ENCODE peak calls at places on chromosomes 6 and 20, in six cellular contexts. I, L, P, V, M and T are unnamed samples.

GRCh38 chr6:53898026-53898795 is 103.4 kb downstream of the LRRC1 start:
- DNase-seq in I (no peak), L (no peak), P (no peak), V (no peak), M (no peak), T (no peak)

GRCh38 chr20:58695895-58696375 is 3.3 kb downstream of the NPEPL1 start:
- DNase-seq in I (no peak), L (peak), P (no peak), V (peak), M (no peak), T (no peak)

GRCh38 chr6:14224359-14225103 is 107.0 kb downstream of the CD83 start:
- DNase-seq in I (no peak), L (no peak), P (no peak), V (no peak), M (no peak), T (no peak)

GRCh38 chr6:109799664-109800063 is 108.6 kb downstream of the FIG4 start:
- DNase-seq in I (no peak), L (no peak), P (no peak), V (no peak), M (no peak), T (no peak)

GRCh38 chr20:5184684-5185083 is 57.9 kb downstream of the CDS2 start:
- DNase-seq in I (no peak), L (no peak), P (no peak), V (no peak), M (no peak), T (no peak)

GRCh38 chr6:33926451-33926850 is 122.6 kb upstream of the MLN start:
- DNase-seq in I (peak), L (no peak), P (no peak), V (no peak), M (no peak), T (no peak)

GRCh38 chr6:45454008-45454911 is 76.5 kb upstream of the SUPT3H start:
- DNase-seq in I (no peak), L (no peak), P (no peak), V (no peak), M (no peak), T (no peak)

GRCh38 chr6:52512199-52512598 is 64.7 kb downstream of the TRAM2 start:
- DNase-seq in I (no peak), L (peak), P (no peak), V (no peak), M (no peak), T (no peak)

GRCh38 chr6:116385462-116385807 is 14.7 kb downstream of the DSE start:
- DNase-seq in I (no peak), L (no peak), P (no peak), V (no peak), M (no peak), T (no peak)

GRCh38 chr20:17967595-17968365 is 814 bp downstream of the SNX5 start:
- DNase-seq in I (no peak), L (no peak), P (no peak), V (no peak), M (no peak), T (peak)

GRCh38 chr6:170174124-170174770 is 116.6 kb downstream of the DLL1 start:
- DNase-seq in I (peak), L (peak), P (no peak), V (peak), M (peak), T (no peak)

GRCh38 chr20:39036851-39037250 is 74.7 kb downstream of the DHX35 start:
- DNase-seq in I (no peak), L (no peak), P (no peak), V (no peak), M (no peak), T (no peak)

GRCh38 chr6:109124219-109124618 is 28.9 kb downstream of the CEP57L1 start:
- DNase-seq in I (no peak), L (no peak), P (no peak), V (no peak), M (no peak), T (no peak)

GRCh38 chr6:128479991-128480390 is 40.4 kb downstream of the PTPRK start:
- DNase-seq in I (no peak), L (no peak), P (no peak), V (no peak), M (no peak), T (no peak)

GRCh38 chr6:111406200-111406711 is 76.8 kb downstream of the REV3L start:
- DNase-seq in I (no peak), L (no peak), P (no peak), V (no peak), M (no peak), T (no peak)

GRCh38 chr6:119197271-119197670 is 118.8 kb upstream of the FAM184A start:
- DNase-seq in I (no peak), L (no peak), P (no peak), V (no peak), M (no peak), T (no peak)

GRCh38 chr6:36120979-36121706 is 9.2 kb upstream of the MAPK13 start:
- DNase-seq in I (no peak), L (peak), P (no peak), V (peak), M (peak), T (no peak)

GRCh38 chr20:39661833-39662232 is 699.7 kb downstream of the DHX35 start:
- DNase-seq in I (no peak), L (no peak), P (no peak), V (peak), M (no peak), T (no peak)

GRCh38 chr20:41245086-41245707 is 72.3 kb downstream of the ZHX3 start:
- DNase-seq in I (peak), L (no peak), P (peak), V (no peak), M (no peak), T (peak)

GRCh38 chr6:109058620-109059019 is 36.0 kb downstream of the SESN1 start:
- DNase-seq in I (no peak), L (no peak), P (no peak), V (no peak), M (no peak), T (no peak)

GRCh38 chr6:113392551-113393055 is 464.5 kb upstream of the MARCKS start:
- DNase-seq in I (no peak), L (no peak), P (no peak), V (no peak), M (no peak), T (no peak)

GRCh38 chr6:139568157-139568955 is 193.9 kb upstream of the CITED2 start:
- DNase-seq in I (no peak), L (no peak), P (no peak), V (no peak), M (no peak), T (no peak)
- H3K27ac ChIP-seq in I (no peak), L (no peak), P (no peak), V (no peak), M (no peak), T (no peak)

GRCh38 chr20:11205769-11206362 is 532.1 kb upstream of the JAG1 start:
- DNase-seq in I (no peak), L (no peak), P (no peak), V (no peak), M (no peak), T (no peak)
- H3K27ac ChIP-seq in I (no peak), L (peak), P (no peak), V (no peak), M (no peak), T (no peak)

GRCh38 chr6:40896696-40897095 is 142.3 kb downstream of the UNC5CL start:
- DNase-seq in I (no peak), L (no peak), P (no peak), V (no peak), M (no peak), T (no peak)
- H3K27ac ChIP-seq in I (no peak), L (peak), P (no peak), V (no peak), M (no peak), T (peak)

GRCh38 chr6:32194388-32194787 is 1.9 kb upstream of the GPSM3 start:
- DNase-seq in I (no peak), L (no peak), P (no peak), V (no peak), M (no peak), T (no peak)
- H3K27ac ChIP-seq in I (no peak), L (peak), P (no peak), V (no peak), M (peak), T (peak)

GRCh38 chr6:16182428-16182827 is 53.5 kb downstream of the MYLIP start:
- DNase-seq in I (no peak), L (no peak), P (no peak), V (no peak), M (no peak), T (no peak)

GRCh38 chr6:16187185-16187584 is 51.2 kb upstream of the GMPR start:
- DNase-seq in I (no peak), L (no peak), P (no peak), V (no peak), M (no peak), T (no peak)

GRCh38 chr6:16181429-16182359 is 52.8 kb downstream of the MYLIP start:
- DNase-seq in I (no peak), L (no peak), P (no peak), V (no peak), M (peak), T (no peak)

GRCh38 chr6:16184129-16184528 is 54.3 kb upstream of the GMPR start:
- DNase-seq in I (no peak), L (no peak), P (no peak), V (peak), M (peak), T (peak)

DNA sequence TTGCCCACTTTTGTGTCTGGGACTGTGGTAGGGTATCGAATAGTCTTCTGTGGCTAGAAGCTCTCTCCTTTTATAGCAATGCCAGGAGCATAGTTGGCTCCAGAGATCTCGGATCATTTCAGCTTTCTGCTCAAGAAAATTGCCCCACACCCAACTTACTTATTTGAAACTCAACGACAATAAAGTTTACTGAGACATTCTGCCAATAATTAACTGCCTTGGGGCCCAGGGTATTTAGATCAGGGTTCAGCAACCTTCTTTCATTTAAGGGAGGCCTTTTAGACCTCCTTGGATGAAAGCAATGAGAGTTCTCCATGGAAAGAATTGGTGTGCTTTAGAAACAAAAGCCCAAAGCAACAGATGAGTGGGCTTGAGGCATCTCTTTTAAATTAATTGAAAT is 53.8 kb upstream of the GMPR start:
- DNase-seq in I (no peak), L (no peak), P (no peak), V (no peak), M (no peak), T (no peak)
- H3K27ac ChIP-seq in I (no peak), L (no peak), P (no peak), V (peak), M (no peak), T (no peak)

DNA sequence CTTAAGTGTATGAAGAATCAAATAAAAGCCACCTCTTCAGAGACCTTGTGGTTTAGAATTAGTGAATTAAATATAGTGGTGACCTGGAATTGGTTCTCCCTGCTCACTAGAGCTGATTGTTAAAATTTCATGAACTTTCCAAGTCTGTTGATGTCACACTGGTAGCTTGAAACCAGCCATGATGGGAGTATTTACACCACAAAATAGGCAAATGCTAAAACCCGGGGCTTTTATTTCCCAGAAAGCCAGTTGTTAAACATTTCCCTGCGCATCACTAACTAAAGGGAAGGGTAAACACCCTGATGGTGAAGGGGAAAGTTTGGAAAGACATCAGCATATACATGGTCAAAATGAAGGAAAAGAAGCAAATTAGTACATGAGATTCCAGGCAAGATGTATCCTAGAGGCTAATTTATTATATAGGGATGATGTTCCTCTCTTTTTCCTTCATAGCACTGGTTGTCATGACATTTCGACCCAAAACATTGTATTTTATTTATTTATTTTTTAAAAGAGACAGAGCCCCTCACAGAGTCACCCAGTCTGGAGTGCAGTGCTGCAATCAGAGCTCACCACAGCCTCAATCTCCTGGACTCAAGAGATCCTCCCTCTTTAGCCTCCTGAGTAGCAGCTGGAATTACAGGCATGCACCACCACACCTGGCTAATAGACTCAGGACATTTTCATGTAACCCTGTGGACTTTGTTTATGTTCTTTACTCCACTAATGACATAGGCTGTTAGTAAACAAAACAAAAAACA is 123.2 kb downstream of the RIN2 start:
- DNase-seq in I (no peak), L (no peak), P (no peak), V (no peak), M (no peak), T (no peak)
- H3K27ac ChIP-seq in I (no peak), L (no peak), P (no peak), V (peak), M (peak), T (no peak)

GRCh38 chr6:7543761-7544424 is 2.4 kb downstream of the DSP start:
- DNase-seq in I (no peak), L (no peak), P (no peak), V (no peak), M (no peak), T (no peak)

GRCh38 chr6:7545509-7546369 is 4.3 kb downstream of the DSP start:
- DNase-seq in I (no peak), L (no peak), P (no peak), V (no peak), M (no peak), T (no peak)

GRCh38 chr6:7544597-7544996 is 3.1 kb downstream of the DSP start:
- DNase-seq in I (no peak), L (no peak), P (no peak), V (no peak), M (no peak), T (no peak)

GRCh38 chr6:7546832-7547714 is 5.6 kb downstream of the DSP start:
- DNase-seq in I (no peak), L (no peak), P (no peak), V (no peak), M (no peak), T (no peak)

GRCh38 chr6:7546383-7546782 is 4.9 kb downstream of the DSP start:
- DNase-seq in I (no peak), L (no peak), P (no peak), V (no peak), M (no peak), T (no peak)
- H3K27ac ChIP-seq in I (no peak), L (peak), P (no peak), V (peak), M (no peak), T (no peak)

DNA sequence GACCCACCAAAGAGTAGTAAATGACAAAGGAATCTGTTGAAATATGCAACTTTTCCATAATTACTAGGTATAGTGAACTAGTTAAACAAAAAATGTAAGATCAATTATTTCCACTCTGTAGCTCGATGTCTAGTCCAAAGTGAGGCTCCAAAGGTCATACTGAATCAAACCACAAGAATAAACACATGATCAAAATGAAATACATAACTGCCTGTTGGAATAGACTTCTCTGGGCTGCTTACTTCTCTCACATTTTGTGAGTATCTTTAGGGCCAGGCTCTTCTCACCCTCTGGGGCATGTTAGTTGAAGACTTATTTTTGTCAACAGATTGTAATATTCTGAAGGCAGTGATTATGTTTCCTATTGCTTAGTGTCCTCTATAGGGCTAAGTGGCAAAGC is 103.7 kb upstream of the TMEM170B start:
- DNase-seq in I (no peak), L (no peak), P (no peak), V (no peak), M (no peak), T (no peak)
- H3K27ac ChIP-seq in I (no peak), L (peak), P (no peak), V (peak), M (peak), T (no peak)

GRCh38 chr6:37135835-37136694 is 33.9 kb upstream of the PIM1 start:
- DNase-seq in I (no peak), L (no peak), P (no peak), V (no peak), M (no peak), T (no peak)
- H3K27ac ChIP-seq in I (peak), L (no peak), P (no peak), V (peak), M (peak), T (no peak)

GRCh38 chr6:25875563-25875905 is 1.5 kb upstream of the SLC17A3 start:
- DNase-seq in I (no peak), L (no peak), P (no peak), V (no peak), M (no peak), T (no peak)

GRCh38 chr6:25876203-25876602 is 2.2 kb upstream of the SLC17A3 start:
- DNase-seq in I (no peak), L (no peak), P (no peak), V (no peak), M (no peak), T (no peak)

GRCh38 chr6:25872804-25873203 is 1.2 kb downstream of the SLC17A3 start:
- DNase-seq in I (no peak), L (no peak), P (no peak), V (no peak), M (no peak), T (no peak)

GRCh38 chr6:25874822-25875562 is 949 bp upstream of the SLC17A3 start:
- DNase-seq in I (no peak), L (no peak), P (no peak), V (no peak), M (no peak), T (no peak)

DNA sequence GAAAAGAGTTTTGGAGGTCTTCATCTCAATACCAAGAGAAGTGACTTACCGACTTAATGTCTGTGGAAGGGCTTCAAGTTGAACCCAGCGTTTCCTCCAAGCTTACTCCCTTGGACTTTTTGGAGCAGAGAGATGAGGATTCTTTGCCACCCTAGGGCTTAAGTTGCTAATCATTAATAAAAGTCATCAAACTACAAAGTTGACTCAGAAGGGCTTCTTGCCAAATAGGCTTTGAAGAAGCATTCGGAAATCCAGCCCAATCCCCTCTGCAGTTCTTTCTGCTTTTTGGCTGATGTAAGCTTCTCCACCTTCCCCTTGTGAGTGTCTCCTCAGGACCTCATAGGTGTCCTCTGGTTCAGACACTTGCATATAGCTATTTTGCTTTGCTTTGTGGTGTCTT is at the start of gene SLC17A3:
- DNase-seq in I (no peak), L (no peak), P (no peak), V (no peak), M (no peak), T (no peak)
- H3K27ac ChIP-seq in I (no peak), L (no peak), P (no peak), V (no peak), M (no peak), T (no peak)